ENCODE peak calls at places on chromosome 14, in five cellular contexts. G is body of pancreas; Q is cardiac muscle cell; S is CD8-positive, alpha-beta T cell; H is GM20000. U is an unnamed sample.

GRCh38 chr14:76773188-76773885 is 12.1 kb downstream of the VASH1 start:
- DNase-seq in Q (peak; percentile 94), H (no peak), S (no peak), G (peak; percentile 60), U (no peak)

GRCh38 chr14:76919811-76920571 is 93.8 kb downstream of the LRRC74A start:
- DNase-seq in H (no peak), S (no peak), Q (peak; percentile 95), G (peak; percentile 73), U (no peak)

GRCh38 chr14:76844223-76844622 is 18.0 kb downstream of the LRRC74A start:
- DNase-seq in S (peak; percentile 15), H (no peak), G (peak; percentile 87), Q (peak; percentile 79), U (no peak)

GRCh38 chr14:92731622-92732021 is 16.8 kb downstream of the LGMN start:
- DNase-seq in Q (no peak), G (no peak), H (no peak), S (no peak), U (no peak)

GRCh38 chr14:47269788-47270492 is 405.5 kb downstream of the MDGA2 start:
- DNase-seq in H (no peak), Q (peak; percentile 20), G (no peak), S (no peak), U (no peak)

GRCh38 chr14:72948481-72949138 is 22.3 kb downstream of the DCAF4 start:
- DNase-seq in Q (peak; percentile 75), H (peak; percentile 72), S (peak; percentile 39), G (peak; percentile 81), U (peak; percentile 73)

GRCh38 chr14:61192970-61193369 is 88.2 kb downstream of the TMEM30B start:
- DNase-seq in G (no peak), H (no peak), S (no peak), Q (no peak), U (no peak)

GRCh38 chr14:63045234-63045611 is at the start of gene KCNH5:
- DNase-seq in S (no peak), Q (peak; percentile 43), H (no peak), G (peak; percentile 52), U (peak; percentile 51)

GRCh38 chr14:103716091-103716801 is 636 bp downstream of the ZFYVE21 start:
- DNase-seq in H (peak; percentile 75), G (peak; percentile 44), S (no peak), Q (peak; percentile 26), U (peak; percentile 63)

GRCh38 chr14:89214221-89214965 is 202.6 kb downstream of the FOXN3 start:
- DNase-seq in S (no peak), Q (no peak), G (peak; percentile 96), H (no peak), U (no peak)
- TF ChIP-seq CTCF in S (no peak), Q (no peak), G (peak; percentile 20), H (no peak), U (no peak)

GRCh38 chr14:49173765-49174373 is 412.3 kb downstream of the RPS29 start:
- DNase-seq in Q (peak; percentile 82), G (peak; percentile 73), S (no peak), H (peak; percentile 34), U (peak; percentile 41)
- TF ChIP-seq CTCF in Q (peak; percentile 76), G (peak; percentile 27), S (no peak), H (peak; percentile 40), U (peak; percentile 69)

DNA sequence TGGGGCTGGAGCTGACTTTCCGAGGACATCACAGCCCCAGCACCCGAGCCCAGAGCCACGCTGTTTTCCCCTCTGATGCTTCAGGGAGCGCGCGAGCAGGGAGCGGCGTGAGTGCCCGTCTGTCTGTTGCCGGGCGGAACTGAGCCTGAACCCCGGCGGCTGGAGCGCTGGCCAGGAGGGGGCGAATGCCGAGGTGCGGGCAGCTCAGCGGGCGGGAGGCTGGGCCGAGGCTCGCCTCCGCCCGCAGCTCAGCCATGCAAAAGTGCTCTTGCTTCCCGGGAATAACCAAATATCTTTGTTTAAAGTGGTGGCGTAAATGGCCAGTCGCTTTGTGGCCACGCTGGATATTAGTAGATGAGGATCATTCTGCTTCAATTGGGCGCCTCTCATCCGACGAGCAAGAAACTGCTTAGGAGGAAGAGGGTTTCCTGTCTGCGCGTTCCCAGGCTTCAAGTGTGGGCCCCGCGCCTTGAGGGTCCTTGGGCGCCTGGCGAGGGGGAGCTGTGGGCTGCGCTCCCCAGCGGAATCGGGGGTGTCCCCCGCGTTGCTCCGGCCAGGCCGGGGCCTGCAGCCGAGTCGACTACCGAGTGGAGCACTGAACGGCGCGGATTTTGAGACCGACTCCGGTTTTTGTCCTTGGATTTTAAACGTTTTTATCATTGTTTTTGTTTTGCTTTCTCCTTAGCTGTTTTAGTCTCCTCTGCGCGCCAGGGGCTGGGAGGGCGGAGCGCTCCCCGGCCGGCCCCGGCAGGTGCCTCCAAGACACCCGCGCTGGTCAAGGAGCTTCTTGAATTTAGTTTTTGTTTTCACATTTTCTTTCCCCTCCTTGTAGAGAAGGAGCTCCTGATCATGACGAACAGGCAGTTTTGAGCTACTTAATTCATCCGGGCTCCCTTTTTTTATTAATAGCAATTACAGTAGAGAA is 831 bp upstream of the NKX2-1 start:
- DNase-seq in Q (peak; percentile 19), H (peak; percentile 63), S (no peak), G (peak; percentile 40), U (peak; percentile 56)
- TF ChIP-seq CTCF in Q (peak; percentile 33), H (no peak), S (no peak), G (no peak), U (no peak)

DNA sequence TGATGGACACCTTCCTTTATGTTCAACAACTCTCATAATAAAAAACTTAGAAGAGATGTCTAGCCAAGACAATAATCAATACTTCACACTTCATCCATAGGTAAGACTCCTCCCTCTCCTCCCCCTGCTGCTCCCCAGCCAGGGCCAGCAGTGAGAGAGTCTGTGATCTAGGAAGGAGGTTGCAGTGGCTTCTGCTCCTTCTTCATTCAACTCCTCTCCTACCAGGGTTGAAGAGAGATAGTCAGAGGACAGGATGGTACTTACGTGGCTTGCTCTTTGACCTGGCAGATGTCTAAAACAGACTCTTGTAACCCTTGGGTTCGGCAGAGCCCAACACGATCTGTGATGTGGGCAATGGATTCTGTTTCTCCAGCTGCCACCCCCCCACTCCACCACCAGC is 31.0 kb downstream of the DHRS2 start:
- DNase-seq in Q (no peak), S (no peak), G (no peak), H (no peak), U (no peak)
- TF ChIP-seq CTCF in Q (no peak), S (no peak), G (no peak), H (no peak), U (no peak)

GRCh38 chr14:68968721-68969120 is 10.4 kb downstream of the ACTN1 start:
- DNase-seq in S (no peak), H (no peak), Q (no peak), G (no peak), U (no peak)
- TF ChIP-seq CTCF in S (no peak), H (no peak), Q (no peak), G (no peak), U (no peak)

GRCh38 chr14:51989293-51990234 is at the start of gene RTRAF:
- DNase-seq in S (peak; percentile 77), G (peak; percentile 95), H (peak; percentile 94), Q (peak; percentile 97), U (peak; percentile 95)
- TF ChIP-seq CTCF in S (no peak), G (no peak), H (no peak), Q (no peak), U (no peak)

GRCh38 chr14:65412189-65412846 is at the start of gene FUT8:
- DNase-seq in G (peak; percentile 98), S (peak; percentile 87), H (peak; percentile 88), Q (peak; percentile 98), U (peak; percentile 84)
- TF ChIP-seq CTCF in G (peak; percentile 36), S (peak; percentile 43), H (peak; percentile 57), Q (peak; percentile 70), U (peak; percentile 50)

DNA sequence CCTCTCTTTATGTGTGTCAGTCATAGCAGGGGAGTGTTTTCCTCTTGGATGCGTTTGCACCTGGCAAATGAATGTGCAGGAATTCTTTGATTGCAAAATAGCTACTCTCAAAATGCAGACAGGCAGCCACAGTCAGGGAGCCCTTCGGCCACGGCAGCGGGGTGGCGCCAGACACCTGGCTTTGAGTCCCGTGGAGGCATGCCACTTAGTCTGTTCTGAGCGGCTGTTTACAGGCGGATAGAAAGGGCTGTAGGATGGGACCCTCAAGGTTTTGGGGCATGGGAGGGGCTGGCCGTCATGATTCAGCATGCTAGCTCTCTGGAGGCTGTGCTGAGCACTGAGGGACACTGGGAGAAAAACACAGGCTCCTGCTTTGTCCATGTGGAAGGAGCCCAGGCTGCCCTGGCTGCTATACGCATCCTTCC is 117.1 kb downstream of the SLC25A47 start:
- DNase-seq in S (no peak), Q (peak; percentile 73), H (peak; percentile 50), G (peak; percentile 85), U (peak; percentile 63)
- TF ChIP-seq CTCF in S (no peak), Q (peak; percentile 79), H (peak; percentile 62), G (peak; percentile 68), U (peak; percentile 53)